ENCODE peak calls at places on chromosomes 12 and 14, in seven cellular contexts. F, P, I, M, A, Z and G are unnamed samples.

GRCh38 chr12:79344855-79345840 is 345.6 kb downstream of the PAWR start:
- DNase-seq in M (peak), I (peak), F (peak), A (no peak), P (no peak), Z (peak), G (peak)

GRCh38 chr12:25715147-25715546 is 162.1 kb upstream of the LMNTD1 start:
- DNase-seq in I (peak), P (no peak), Z (no peak), M (no peak), A (no peak), F (no peak), G (no peak)

GRCh38 chr12:79006306-79006705 is 141.7 kb downstream of the SYT1 start:
- DNase-seq in M (no peak), Z (no peak), A (no peak), I (peak), P (no peak), F (peak), G (peak)

GRCh38 chr12:51818086-51818485 is 30.4 kb downstream of the FIGNL2 start:
- DNase-seq in M (no peak), A (no peak), F (no peak), I (no peak), P (no peak), Z (no peak), G (no peak)

GRCh38 chr14:103735022-103735421 is 19.4 kb downstream of the ZFYVE21 start:
- DNase-seq in F (no peak), Z (no peak), A (no peak), P (no peak), M (no peak), I (no peak), G (no peak)

GRCh38 chr14:101083564-101084435 is 180.3 kb upstream of the RTL1 start:
- DNase-seq in M (no peak), Z (peak), P (no peak), I (no peak), F (no peak), A (no peak), G (no peak)

GRCh38 chr14:22928237-22929103 is 706 bp downstream of the PRMT5 start:
- DNase-seq in I (no peak), A (no peak), F (no peak), Z (peak), M (no peak), P (no peak), G (no peak)

GRCh38 chr12:117790198-117790597 is 178.6 kb downstream of the KSR2 start:
- DNase-seq in F (no peak), M (no peak), Z (no peak), A (no peak), I (no peak), P (no peak), G (no peak)

GRCh38 chr14:90355540-90356518 is 24.1 kb upstream of the NRDE2 start:
- DNase-seq in P (no peak), Z (no peak), M (no peak), I (no peak), A (no peak), F (no peak), G (no peak)

GRCh38 chr12:857611-858010 is 91.9 kb downstream of the RAD52 start:
- DNase-seq in Z (no peak), I (peak), P (no peak), F (peak), M (no peak), A (no peak), G (no peak)

GRCh38 chr14:70601162-70601561 is 707 bp upstream of the MED6 start:
- DNase-seq in A (no peak), M (no peak), F (no peak), Z (no peak), I (peak), P (no peak), G (no peak)

GRCh38 chr12:119695034-119695433 is 27.1 kb downstream of the PRKAB1 start:
- DNase-seq in M (no peak), F (no peak), A (no peak), Z (no peak), P (no peak), I (no peak), G (no peak)

GRCh38 chr14:33737446-33737845 is 213.4 kb downstream of the EGLN3 start:
- DNase-seq in M (no peak), I (peak), P (no peak), F (peak), A (no peak), Z (no peak), G (no peak)